ENCODE peak calls at places on chromosomes 1 and 21, in five cellular contexts. T is transverse colon, D is body of pancreas, M is left ventricle myocardium inferior, O is lower leg skin. Y is an unnamed sample.

GRCh38 chr1:185480545-185480944 is 163.5 kb upstream of the IVNS1ABP start:
- DNase-seq in T (no peak), D (no peak), M (no peak), O (no peak), Y (no peak)

GRCh38 chr1:16617101-16617727 is 3.9 kb upstream of the NBPF1 start:
- DNase-seq in D (no peak), M (no peak), T (no peak), O (no peak), Y (peak; percentile 52)

GRCh38 chr1:206556047-206556747 is 48.9 kb downstream of the RASSF5 start:
- DNase-seq in D (no peak), M (no peak), O (no peak), T (no peak), Y (no peak)

GRCh38 chr1:26544156-26544555 is 14.6 kb downstream of the RPS6KA1 start:
- DNase-seq in D (no peak), O (no peak), T (no peak), M (no peak), Y (no peak)

GRCh38 chr1:30120268-30121000 is 603.0 kb downstream of the MATN1 start:
- DNase-seq in T (no peak), M (no peak), D (no peak), O (no peak), Y (no peak)

GRCh38 chr21:44736291-44737004 is 25.1 kb upstream of the TSPEAR start:
- DNase-seq in D (peak; percentile 51), T (peak; percentile 80), M (no peak), O (no peak), Y (no peak)

GRCh38 chr1:38454236-38454635 is 405.3 kb downstream of the RRAGC start:
- DNase-seq in T (no peak), O (no peak), D (no peak), M (no peak), Y (peak; percentile 21)

GRCh38 chr21:45550552-45551210 is 8.4 kb upstream of the SLC19A1 start:
- DNase-seq in O (no peak), M (peak; percentile 32), T (peak; percentile 54), D (no peak), Y (no peak)

GRCh38 chr1:19385869-19386591 is 73.9 kb downstream of the SLC66A1 start:
- DNase-seq in O (peak; percentile 70), D (peak; percentile 66), T (peak; percentile 73), M (peak; percentile 55), Y (no peak)

GRCh38 chr21:35940074-35940927 is 120.0 kb downstream of the SETD4 start:
- DNase-seq in T (peak; percentile 35), M (no peak), D (peak; percentile 50), O (peak; percentile 40), Y (peak; percentile 35)

GRCh38 chr1:204940591-204940990 is 69.9 kb downstream of the NFASC start:
- DNase-seq in D (no peak), O (no peak), T (no peak), M (no peak), Y (no peak)

GRCh38 chr1:217048104-217048707 is 325.0 kb upstream of the ESRRG start:
- DNase-seq in M (no peak), D (no peak), O (no peak), T (no peak), Y (peak; percentile 28)

GRCh38 chr1:173355281-173356031 is 121.7 kb upstream of the PRDX6 start:
- DNase-seq in D (no peak), M (no peak), O (no peak), T (no peak), Y (no peak)

GRCh38 chr21:46184625-46185555 is 631 bp upstream of the SPATC1L start:
- DNase-seq in O (peak; percentile 70), T (peak; percentile 81), M (peak; percentile 88), D (peak; percentile 87), Y (peak; percentile 83)

GRCh38 chr1:228956864-228957263 is 221.6 kb downstream of the RHOU start:
- DNase-seq in M (no peak), D (no peak), O (no peak), T (no peak), Y (no peak)

GRCh38 chr1:214224605-214225354 is 56.2 kb upstream of the SMYD2 start:
- DNase-seq in T (no peak), O (no peak), D (peak; percentile 15), M (no peak), Y (peak; percentile 18)

GRCh38 chr1:1835546-1835945 is 55.3 kb downstream of the GNB1 start:
- DNase-seq in M (no peak), T (no peak), D (no peak), O (peak; percentile 28), Y (no peak)

DNA sequence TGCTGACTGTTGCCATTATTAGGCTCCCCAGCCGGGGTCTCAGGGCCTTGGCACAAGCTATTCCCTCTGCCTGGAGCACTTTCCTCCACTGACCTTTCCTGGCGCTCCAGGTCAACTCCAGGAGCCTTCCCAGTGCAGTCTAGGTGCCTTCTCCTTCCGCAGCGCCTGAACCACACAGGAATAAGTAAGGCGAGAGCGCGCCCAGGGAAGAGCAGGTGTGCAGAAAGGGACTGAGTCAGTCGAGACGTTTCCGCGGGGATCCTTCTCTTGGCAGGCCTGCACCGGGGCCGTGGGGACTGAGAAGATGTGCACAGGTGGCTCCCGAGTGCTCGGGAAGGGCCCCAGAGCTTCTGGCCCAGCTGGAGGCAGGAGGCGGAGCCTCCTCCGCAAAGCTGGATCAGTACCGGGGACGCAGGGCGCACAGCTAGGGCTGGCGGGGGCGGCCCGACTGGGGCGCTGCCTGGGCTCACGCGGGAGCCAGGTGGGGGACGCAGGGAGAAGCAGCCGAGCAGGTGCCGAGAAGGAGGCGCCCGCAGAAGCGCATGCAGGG is 765 bp upstream of the BMP8A start:
- DNase-seq in M (no peak), D (peak; percentile 63), T (peak; percentile 44), O (no peak), Y (no peak)
- TF ChIP-seq CTCF in M (no peak), D (no peak), T (no peak), O (no peak), Y (no peak)

DNA sequence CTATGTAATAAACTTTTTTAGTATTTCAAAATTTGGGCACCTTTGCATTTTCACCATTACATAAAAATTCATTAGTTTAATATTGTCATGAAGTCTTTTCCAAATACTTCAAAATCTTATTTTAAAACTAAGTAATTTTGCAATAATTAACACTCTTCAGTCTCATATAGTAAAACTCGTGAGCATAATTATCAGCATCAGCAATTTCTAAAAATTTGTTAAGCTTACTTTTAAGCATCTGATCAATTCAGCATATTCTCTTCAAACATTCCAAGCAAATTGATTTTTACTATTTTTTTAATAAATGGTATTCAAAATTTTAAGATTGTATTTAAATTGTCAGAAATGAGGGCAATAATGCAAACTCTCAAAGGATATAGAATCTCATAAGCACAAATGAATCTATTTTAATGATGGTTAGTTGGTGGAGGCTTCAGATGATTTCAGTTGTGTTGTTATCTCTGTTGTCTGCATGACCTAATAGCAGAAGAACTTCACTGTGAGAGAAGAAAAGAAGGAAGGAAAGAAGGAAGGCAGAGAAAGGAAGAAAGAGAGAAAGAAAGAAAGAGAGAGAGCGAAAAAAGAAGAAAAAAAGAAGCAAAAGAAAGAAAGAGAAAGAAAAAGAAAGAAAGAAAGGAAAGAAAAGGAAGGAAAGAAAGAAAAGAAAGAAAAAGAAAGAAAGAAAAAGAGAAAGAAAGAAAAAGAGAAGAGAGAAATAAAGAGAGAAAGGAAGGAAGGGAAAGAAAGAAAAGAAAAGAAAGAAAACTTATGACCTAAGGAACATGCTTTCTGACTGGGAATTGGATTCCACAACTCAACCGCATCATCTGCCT is 860.5 kb downstream of the NCAM2 start:
- DNase-seq in T (no peak), O (no peak), M (no peak), D (no peak), Y (no peak)
- TF ChIP-seq CTCF in T (no peak), O (no peak), M (no peak), D (no peak), Y (no peak)

GRCh38 chr21:15893902-15894301 is 164.1 kb downstream of the USP25 start:
- DNase-seq in T (no peak), O (no peak), M (no peak), D (no peak), Y (no peak)

GRCh38 chr21:15895142-15896106 is 165.6 kb downstream of the USP25 start:
- DNase-seq in D (no peak), O (no peak), T (no peak), M (no peak), Y (no peak)

GRCh38 chr21:15896501-15896900 is 166.7 kb downstream of the USP25 start:
- DNase-seq in M (no peak), T (no peak), D (no peak), O (no peak), Y (no peak)

DNA sequence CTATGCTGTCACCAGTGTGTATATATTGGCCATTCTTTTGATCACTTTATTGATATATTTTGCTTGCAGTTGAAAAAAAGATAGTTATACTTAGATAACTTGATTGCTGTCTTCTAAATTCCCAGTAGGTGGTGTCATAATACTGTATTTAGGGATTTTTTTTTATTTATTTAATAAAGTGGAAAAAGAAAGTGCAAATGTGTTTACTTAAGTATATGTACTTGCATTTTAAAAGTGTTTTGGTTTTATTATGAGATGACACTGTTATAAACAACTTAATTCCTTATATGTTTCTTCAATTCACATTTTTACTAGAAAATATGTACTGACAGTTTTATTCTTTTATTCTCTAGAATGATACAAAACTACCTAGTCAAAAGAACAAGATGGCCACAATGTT is 164.8 kb downstream of the USP25 start:
- DNase-seq in T (no peak), O (no peak), D (no peak), M (no peak), Y (no peak)
- TF ChIP-seq CTCF in T (no peak), O (no peak), D (no peak), M (peak; percentile 53), Y (peak; percentile 59)

GRCh38 chr1:176579087-176579486 is 116.1 kb downstream of the PAPPA2 start:
- DNase-seq in M (no peak), O (no peak), D (no peak), T (no peak), Y (no peak)
- TF ChIP-seq CTCF in M (no peak), O (no peak), D (no peak), T (no peak), Y (no peak)

GRCh38 chr1:4150262-4150661 is 250.2 kb upstream of the C1orf174 start:
- DNase-seq in T (no peak), D (no peak), M (no peak), O (no peak), Y (peak; percentile 41)
- TF ChIP-seq CTCF in T (no peak), D (no peak), M (no peak), O (no peak), Y (no peak)

GRCh38 chr1:208670778-208671177 is 426.6 kb upstream of the PLXNA2 start:
- DNase-seq in D (no peak), O (no peak), T (no peak), M (no peak), Y (no peak)

GRCh38 chr1:208668991-208669390 is 424.8 kb upstream of the PLXNA2 start:
- DNase-seq in M (no peak), O (no peak), D (no peak), T (no peak), Y (peak; percentile 53)
- TF ChIP-seq CTCF in M (no peak), O (no peak), D (no peak), T (no peak), Y (no peak)